ENCODE peak calls at places on chromosomes 12 and 14, in six cellular contexts. D is GM06990, C is HFFc6, G is MCF 10A, Q is mammary epithelial cell, Z is AG10803. K is an unnamed sample.

GRCh38 chr12:111041091-111041490 is 120.7 kb upstream of the MYL2 start:
- DNase-seq in D (no peak), G (no peak), Q (no peak), Z (no peak), C (no peak), K (no peak)

GRCh38 chr12:32457251-32458025 is 58.1 kb downstream of the FGD4 start:
- DNase-seq in Z (no peak), G (no peak), C (no peak), Q (no peak), D (no peak), K (peak)

GRCh38 chr14:102007916-102008418 is 43.6 kb downstream of the DYNC1H1 start:
- DNase-seq in Q (no peak), C (no peak), Z (no peak), G (no peak), D (no peak), K (no peak)

GRCh38 chr12:68294246-68294645 is 37.9 kb downstream of the MDM1 start:
- DNase-seq in Q (no peak), G (no peak), Z (no peak), D (no peak), C (no peak), K (no peak)

GRCh38 chr12:40733871-40734270 is 41.6 kb downstream of the CNTN1 start:
- DNase-seq in D (no peak), C (no peak), Q (no peak), G (no peak), Z (no peak), K (no peak)

GRCh38 chr14:50871914-50872732 is at the start of gene ABHD12B:
- DNase-seq in Z (peak), D (no peak), G (no peak), C (no peak), Q (no peak), K (no peak)

GRCh38 chr14:100278702-100279101 is 27.5 kb downstream of the SLC25A29 start:
- DNase-seq in C (peak), G (peak), D (no peak), Z (peak), Q (peak), K (peak)

GRCh38 chr14:61750708-61751474 is 11.3 kb upstream of the SNAPC1 start:
- DNase-seq in Q (peak), G (peak), C (peak), D (peak), Z (peak), K (peak)

GRCh38 chr12:47755655-47756562 is 2.8 kb downstream of the RAPGEF3 start:
- DNase-seq in Z (no peak), C (no peak), D (peak), G (no peak), Q (no peak), K (no peak)

GRCh38 chr12:130141105-130141504 is 21.2 kb upstream of the FZD10 start:
- DNase-seq in Q (no peak), C (no peak), D (no peak), G (no peak), Z (no peak), K (no peak)

GRCh38 chr12:106429043-106429552 is 71.5 kb downstream of the POLR3B start:
- DNase-seq in Z (no peak), Q (no peak), G (no peak), C (no peak), D (no peak), K (no peak)

GRCh38 chr14:23793532-23793931 is 157.4 kb downstream of the DHRS2 start:
- DNase-seq in D (no peak), G (no peak), C (no peak), Q (no peak), Z (no peak), K (no peak)

GRCh38 chr14:92408186-92408585 is 85.2 kb downstream of the SLC24A4 start:
- DNase-seq in Z (peak), Q (peak), C (peak), D (no peak), G (peak), K (peak)

GRCh38 chr12:108098374-108098773 is 30.7 kb upstream of the WSCD2 start:
- DNase-seq in C (no peak), Q (no peak), Z (no peak), D (no peak), G (no peak), K (no peak)

GRCh38 chr12:81021131-81021530 is 56.7 kb upstream of the ACSS3 start:
- DNase-seq in Z (no peak), Q (no peak), G (no peak), D (no peak), C (no peak), K (no peak)

GRCh38 chr14:98114122-98114895 is 1157.7 kb downstream of the BCL11B start:
- DNase-seq in Z (peak), Q (peak), D (no peak), C (no peak), G (no peak), K (peak)

GRCh38 chr12:124024263-124024678 is 51.3 kb downstream of the ZNF664 start:
- DNase-seq in D (no peak), Z (peak), G (no peak), Q (peak), C (peak), K (no peak)

GRCh38 chr14:51304428-51304827 is 64.4 kb downstream of the TMX1 start:
- DNase-seq in Z (peak), C (peak), Q (peak), G (peak), D (no peak), K (peak)

GRCh38 chr14:61033851-61034250 is 52.8 kb downstream of the SLC38A6 start:
- DNase-seq in D (no peak), Q (no peak), C (peak), G (no peak), Z (peak), K (peak)

GRCh38 chr12:51910168-51910567 is 2.9 kb downstream of the ACVRL1 start:
- DNase-seq in D (no peak), G (no peak), Q (no peak), C (no peak), Z (peak), K (no peak)

GRCh38 chr14:91207008-91207407 is 37.5 kb downstream of the GPR68 start:
- DNase-seq in C (no peak), D (no peak), Z (no peak), Q (no peak), G (no peak), K (no peak)

GRCh38 chr14:54722791-54723432 is 156.0 kb downstream of the SAMD4A start:
- DNase-seq in Z (peak), C (no peak), G (peak), D (no peak), Q (peak), K (peak)

GRCh38 chr14:96978525-96979272 is 181.5 kb downstream of the VRK1 start:
- DNase-seq in Q (no peak), Z (no peak), C (no peak), D (no peak), G (no peak), K (no peak)

GRCh38 chr14:58662028-58662427 is 24.3 kb downstream of the DACT1 start:
- DNase-seq in G (no peak), C (no peak), D (no peak), Q (no peak), Z (no peak), K (no peak)

GRCh38 chr14:101635238-101636080 is 74.2 kb downstream of the DIO3 start:
- DNase-seq in Q (no peak), G (no peak), C (no peak), D (no peak), Z (no peak), K (no peak)

GRCh38 chr14:33163109-33163508 is 224.4 kb downstream of the NPAS3 start:
- DNase-seq in Z (no peak), D (no peak), Q (no peak), C (no peak), G (no peak), K (no peak)

GRCh38 chr14:76376001-76376404 is at the start of gene ESRRB:
- DNase-seq in Z (no peak), D (no peak), Q (peak), C (no peak), G (no peak), K (no peak)

GRCh38 chr12:7068240-7068993 is 7.9 kb downstream of the C1S start:
- DNase-seq in G (no peak), C (no peak), D (no peak), Z (no peak), Q (no peak), K (peak)

GRCh38 chr12:124654666-124655316 is 87.4 kb upstream of the NCOR2 start:
- DNase-seq in C (no peak), Z (no peak), Q (no peak), D (no peak), G (peak), K (no peak)

GRCh38 chr12:126936181-126936851 is 1330.7 kb upstream of the TMEM132C start:
- DNase-seq in D (peak), G (peak), Q (peak), C (peak), Z (peak), K (peak)

GRCh38 chr14:75188520-75189267 is 12.3 kb upstream of the TMED10 start:
- DNase-seq in G (no peak), D (peak), C (no peak), Q (no peak), Z (no peak), K (no peak)

GRCh38 chr14:68824517-68825347 is 31.9 kb upstream of the ZFP36L1 start:
- DNase-seq in C (peak), D (no peak), Q (no peak), Z (peak), G (peak), K (no peak)

GRCh38 chr12:104588048-104588942 is 131.5 kb downstream of the CHST11 start:
- DNase-seq in C (peak), Q (peak), Z (peak), G (peak), D (no peak), K (peak)

GRCh38 chr12:92570056-92570753 is 132.6 kb upstream of the PLEKHG7 start:
- DNase-seq in D (peak), Z (peak), G (peak), Q (peak), C (peak), K (peak)

GRCh38 chr12:58487280-58488141 is 432.8 kb downstream of the LRIG3 start:
- DNase-seq in Z (peak), G (peak), Q (no peak), D (no peak), C (peak), K (peak)

GRCh38 chr12:21962236-21962635 is 21.0 kb upstream of the ABCC9 start:
- DNase-seq in G (peak), D (no peak), Z (no peak), C (peak), Q (peak), K (peak)

GRCh38 chr12:79891506-79892162 is 43.3 kb downstream of the PPP1R12A start:
- DNase-seq in Q (no peak), Z (no peak), G (no peak), D (no peak), C (no peak), K (no peak)

GRCh38 chr14:74018029-74018703 is 922 bp downstream of the ENTPD5 start:
- DNase-seq in Z (peak), D (peak), C (peak), Q (peak), G (peak), K (peak)

GRCh38 chr12:46470975-46471374 is 98.4 kb upstream of the SLC38A2 start:
- DNase-seq in Z (no peak), G (peak), Q (peak), C (no peak), D (no peak), K (no peak)

GRCh38 chr12:46468159-46468558 is 95.6 kb upstream of the SLC38A2 start:
- DNase-seq in Z (no peak), D (no peak), G (peak), Q (no peak), C (no peak), K (peak)

GRCh38 chr12:46471404-46471803 is 98.8 kb upstream of the SLC38A2 start:
- DNase-seq in Z (no peak), D (no peak), Q (no peak), C (no peak), G (no peak), K (no peak)

GRCh38 chr12:46468813-46469212 is 96.2 kb upstream of the SLC38A2 start:
- DNase-seq in G (no peak), Q (no peak), Z (no peak), D (no peak), C (no peak), K (no peak)

GRCh38 chr12:46470039-46470627 is 97.6 kb upstream of the SLC38A2 start:
- DNase-seq in D (no peak), Z (no peak), G (no peak), C (no peak), Q (no peak), K (no peak)
- TF ChIP-seq CTCF in D (no peak), Z (no peak), G (no peak), C (no peak), Q (no peak), K (no peak)

GRCh38 chr14:81066672-81067071 is 111.3 kb downstream of the TSHR start:
- DNase-seq in G (no peak), D (no peak), Q (no peak), C (no peak), Z (peak), K (peak)

GRCh38 chr14:81067156-81067555 is 111.7 kb downstream of the TSHR start:
- DNase-seq in G (no peak), Q (no peak), C (no peak), Z (no peak), D (no peak), K (no peak)

GRCh38 chr14:81062380-81062779 is 107.0 kb downstream of the TSHR start:
- DNase-seq in G (no peak), D (no peak), Q (no peak), C (no peak), Z (no peak), K (no peak)

GRCh38 chr14:81068384-81068783 is 113.0 kb downstream of the TSHR start:
- DNase-seq in C (no peak), Z (no peak), Q (no peak), G (no peak), D (no peak), K (no peak)

GRCh38 chr14:81062816-81063215 is 107.4 kb downstream of the TSHR start:
- DNase-seq in G (peak), Q (peak), C (no peak), Z (no peak), D (peak), K (no peak)
- TF ChIP-seq CTCF in G (no peak), Q (peak), C (no peak), Z (peak), D (peak), K (peak)

GRCh38 chr14:34254596-34254995 is 207.4 kb downstream of the SPTSSA start:
- DNase-seq in D (no peak), C (no peak), G (no peak), Q (peak), Z (no peak), K (no peak)

GRCh38 chr14:34250959-34251358 is 211.1 kb downstream of the SPTSSA start:
- DNase-seq in Q (no peak), C (no peak), D (no peak), Z (no peak), G (no peak), K (no peak)

GRCh38 chr14:34251662-34252061 is 210.4 kb downstream of the SPTSSA start:
- DNase-seq in C (no peak), Q (no peak), D (no peak), Z (no peak), G (no peak), K (no peak)

GRCh38 chr14:34254031-34254430 is 208.0 kb downstream of the SPTSSA start:
- DNase-seq in G (no peak), D (no peak), C (no peak), Z (no peak), Q (peak), K (no peak)

DNA sequence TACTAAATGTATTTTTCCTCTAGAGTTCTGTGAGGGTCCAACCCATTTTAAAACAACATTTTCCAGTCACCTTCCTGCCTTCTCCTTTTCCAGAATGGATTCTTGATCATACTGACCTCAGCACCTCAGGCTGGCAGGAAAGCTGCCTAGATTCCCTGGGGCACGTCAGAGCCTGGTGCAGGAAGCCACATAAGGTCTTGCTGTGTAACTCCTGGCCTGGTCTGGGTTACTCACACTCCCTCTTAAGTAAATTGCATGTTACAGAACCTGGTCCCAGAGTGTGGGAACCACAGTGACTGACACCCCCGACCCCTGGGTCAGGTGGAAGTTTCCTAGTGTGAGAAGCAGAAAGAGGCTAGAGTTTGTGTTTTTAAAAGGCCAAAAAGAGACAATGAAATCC is 209.8 kb downstream of the SPTSSA start:
- DNase-seq in Q (peak), C (no peak), G (peak), Z (no peak), D (no peak), K (peak)
- TF ChIP-seq CTCF in Q (no peak), C (no peak), G (no peak), Z (no peak), D (no peak), K (no peak)

GRCh38 chr12:46401703-46402102 is 29.1 kb upstream of the SLC38A2 start:
- DNase-seq in Z (peak), G (peak), Q (no peak), D (no peak), C (no peak), K (peak)
- TF ChIP-seq CTCF in Z (peak), G (peak), Q (no peak), D (no peak), C (peak), K (no peak)

GRCh38 chr14:94649543-94650443 is 37.6 kb downstream of the SERPINA3 start:
- DNase-seq in D (no peak), Q (no peak), G (no peak), Z (no peak), C (no peak), K (no peak)
- TF ChIP-seq CTCF in D (no peak), Q (no peak), G (no peak), Z (no peak), C (no peak), K (no peak)

GRCh38 chr14:105532735-105533141 is 6.4 kb downstream of the TMEM121 start:
- DNase-seq in Q (no peak), D (no peak), Z (peak), C (no peak), G (peak), K (no peak)
- TF ChIP-seq CTCF in Q (peak), D (peak), Z (peak), C (peak), G (no peak), K (no peak)

GRCh38 chr12:18296909-18297280 is 35.6 kb downstream of the PIK3C2G start:
- DNase-seq in G (peak), C (no peak), Z (no peak), Q (peak), D (no peak), K (no peak)

GRCh38 chr12:18294889-18295288 is 33.6 kb downstream of the PIK3C2G start:
- DNase-seq in D (no peak), Z (no peak), G (no peak), Q (no peak), C (no peak), K (no peak)

GRCh38 chr12:18297883-18298282 is 36.6 kb downstream of the PIK3C2G start:
- DNase-seq in D (no peak), G (no peak), Z (no peak), Q (no peak), C (no peak), K (no peak)

DNA sequence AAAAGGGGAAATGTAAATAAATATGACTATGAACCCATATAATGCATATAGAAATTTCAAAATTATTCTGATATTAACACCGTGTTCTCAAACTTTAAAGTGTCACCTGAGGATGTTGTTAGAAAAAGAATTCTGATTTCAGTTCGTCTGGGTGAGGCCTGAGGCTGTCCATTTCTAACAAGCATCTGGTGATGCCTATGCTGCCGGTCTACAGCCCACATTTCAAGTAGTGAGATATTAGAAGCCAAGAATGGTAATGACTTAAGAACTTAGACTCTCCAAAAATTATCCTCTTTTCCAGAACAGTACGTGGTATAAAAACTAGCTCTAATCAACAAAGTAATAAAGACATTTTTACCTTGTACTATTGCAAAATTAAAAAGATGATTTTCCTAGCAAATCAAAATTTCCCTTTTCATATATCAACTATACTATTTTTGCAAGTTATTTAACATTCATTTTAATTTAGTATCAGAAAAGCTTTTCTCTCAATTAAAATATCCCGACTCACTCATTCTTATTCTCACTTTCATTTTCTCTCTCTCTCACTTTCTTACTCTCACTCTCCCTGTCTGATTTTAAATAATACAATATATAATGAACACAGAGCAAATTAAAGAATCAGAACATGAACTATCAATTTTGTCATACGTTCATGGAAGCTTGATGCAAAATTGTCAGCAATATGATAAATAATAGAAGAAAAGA is 35.0 kb downstream of the PIK3C2G start:
- DNase-seq in Q (peak), D (no peak), G (peak), Z (peak), C (no peak), K (no peak)
- TF ChIP-seq CTCF in Q (no peak), D (no peak), G (no peak), Z (no peak), C (no peak), K (no peak)

GRCh38 chr14:22039938-22040780 is 366.5 kb upstream of the OR4E1 start:
- DNase-seq in Q (peak), G (peak), Z (no peak), D (no peak), C (no peak), K (no peak)
- TF ChIP-seq CTCF in Q (peak), G (peak), Z (no peak), D (peak), C (peak), K (peak)

K was measured in astrocyte.